ENCODE peak calls at places on chromosome 20, in six cellular contexts. L is bronchial epithelial cell, Z is GM12864, S is fibroblast of the aortic adventitia, W is mucosa of descending colon, D is HFF-Myc. I is an unnamed sample.

GRCh38 chr20:58623579-58624473 is 27.3 kb upstream of the STX16 start:
- DNase-seq in Z (no peak), S (peak; percentile 89), W (no peak), L (peak; percentile 93), D (peak; percentile 85), I (no peak)

GRCh38 chr20:64057628-64058498 is 5.1 kb upstream of the TCEA2 start:
- DNase-seq in L (peak; percentile 38), W (peak; percentile 83), S (peak; percentile 59), Z (no peak), D (no peak), I (peak; percentile 87)

GRCh38 chr20:61925555-61926252 is 140.0 kb downstream of the TAF4 start:
- DNase-seq in Z (no peak), S (peak; percentile 22), W (peak; percentile 33), L (peak; percentile 7), D (no peak), I (peak; percentile 52)

GRCh38 chr20:64091762-64092161 is 7.6 kb upstream of the LKAAEAR1 start:
- DNase-seq in L (no peak), S (no peak), W (no peak), Z (no peak), D (no peak), I (no peak)

GRCh38 chr20:46832555-46832954 is 62.1 kb upstream of the EYA2 start:
- DNase-seq in S (peak; percentile 10), W (no peak), L (no peak), Z (no peak), D (no peak), I (no peak)

GRCh38 chr20:51444472-51444871 is 98.0 kb downstream of the NFATC2 start:
- DNase-seq in D (no peak), L (no peak), W (no peak), Z (no peak), S (peak; percentile 69), I (no peak)

GRCh38 chr20:15060265-15061060 is 723.1 kb upstream of the FLRT3 start:
- DNase-seq in D (no peak), L (peak; percentile 7), W (no peak), Z (no peak), S (no peak), I (no peak)

GRCh38 chr20:1588166-1588868 is 30.8 kb upstream of the SIRPD start:
- DNase-seq in Z (no peak), W (no peak), S (no peak), L (peak; percentile 63), D (no peak), I (no peak)

GRCh38 chr20:10783660-10784336 is 110.0 kb upstream of the JAG1 start:
- DNase-seq in L (no peak), D (no peak), S (no peak), Z (no peak), W (no peak), I (no peak)

GRCh38 chr20:16260911-16261310 is 312.3 kb downstream of the KIF16B start:
- DNase-seq in W (no peak), Z (no peak), L (no peak), S (no peak), D (no peak), I (no peak)

GRCh38 chr20:57904706-57905105 is 194.9 kb upstream of the PMEPA1 start:
- DNase-seq in S (no peak), D (no peak), W (no peak), Z (no peak), L (peak; percentile 70), I (no peak)

GRCh38 chr20:32006841-32007786 is 3.1 kb upstream of the CCM2L start:
- DNase-seq in Z (no peak), L (no peak), S (no peak), W (no peak), D (no peak), I (no peak)
- H3K4me3 ChIP-seq in Z (no peak overlapping the region), L (no peak overlapping the region), S (no peak overlapping the region), W (no peak overlapping the region), D (no peak overlapping the region), I (no peak overlapping the region)

GRCh38 chr20:39103732-39104131 is 141.6 kb downstream of the DHX35 start:
- DNase-seq in L (no peak), S (peak; percentile 41), D (no peak), W (no peak), Z (no peak), I (no peak)
- TF ChIP-seq CTCF in L (no peak), S (peak; percentile 30), D (peak; percentile 22), W (no peak), Z (peak; percentile 8), I (no peak)

GRCh38 chr20:60751826-60752225 is 500.2 kb upstream of the CDH4 start:
- DNase-seq in L (no peak), Z (no peak), D (no peak), W (no peak), S (no peak), I (no peak)

GRCh38 chr20:60754866-60755265 is 497.2 kb upstream of the CDH4 start:
- DNase-seq in S (no peak), W (no peak), L (no peak), D (no peak), Z (no peak), I (no peak)

GRCh38 chr20:60749804-60750602 is 502.1 kb upstream of the CDH4 start:
- DNase-seq in S (no peak), D (no peak), Z (no peak), L (no peak), W (no peak), I (no peak)

GRCh38 chr20:60750909-60751308 is 501.2 kb upstream of the CDH4 start:
- DNase-seq in S (no peak), Z (no peak), D (no peak), L (no peak), W (no peak), I (no peak)

GRCh38 chr20:60752741-60753420 is 499.2 kb upstream of the CDH4 start:
- DNase-seq in S (no peak), W (no peak), L (no peak), D (no peak), Z (no peak), I (no peak)
- H3K4me3 ChIP-seq in S (no peak overlapping the region), W (no peak overlapping the region), L (no peak overlapping the region), D (no peak overlapping the region), Z (no peak overlapping the region), I (no peak overlapping the region)

DNA sequence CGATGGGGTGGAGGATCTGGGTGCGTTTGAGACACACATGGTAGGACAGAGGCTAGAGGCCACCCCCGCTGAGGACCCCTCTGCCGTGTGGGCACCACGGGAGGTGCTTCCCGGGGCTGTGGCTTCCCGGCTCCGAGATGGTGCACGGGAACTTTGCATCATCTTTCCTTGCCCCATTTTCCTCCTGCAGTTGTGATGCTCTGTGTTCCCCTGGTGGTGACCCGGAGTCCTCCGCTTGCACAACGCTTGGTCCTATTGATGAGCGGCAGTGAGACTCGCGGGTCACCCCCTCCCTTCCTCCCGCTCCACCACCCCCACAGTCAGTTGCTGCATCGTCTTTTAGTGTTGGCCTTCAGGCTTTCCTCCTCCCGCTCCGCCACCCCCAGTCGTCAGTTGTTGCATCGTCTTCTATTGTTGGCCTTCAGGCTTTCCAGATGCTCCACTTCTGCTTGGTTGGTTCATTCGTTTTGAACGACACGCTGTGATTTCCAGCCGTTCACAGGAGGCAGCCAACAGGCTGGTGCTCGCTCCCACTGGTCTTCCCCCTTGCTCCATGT is 37.3 kb downstream of the PYGB start:
- DNase-seq in D (no peak), L (no peak), W (peak; percentile 29), Z (no peak), S (no peak), I (peak; percentile 36)
- TF ChIP-seq CTCF in D (no peak), L (no peak), W (no peak), Z (no peak), S (no peak), I (no peak)

GRCh38 chr20:53735536-53736050 is 142.0 kb upstream of the ZNF217 start:
- DNase-seq in Z (no peak), S (peak; percentile 85), D (no peak), W (no peak), L (peak; percentile 97), I (no peak)
- H3K4me3 ChIP-seq in Z (no peak overlapping the region), S (no peak overlapping the region), D (no peak overlapping the region), W (no peak overlapping the region), L (no peak overlapping the region), I (no peak overlapping the region)

DNA sequence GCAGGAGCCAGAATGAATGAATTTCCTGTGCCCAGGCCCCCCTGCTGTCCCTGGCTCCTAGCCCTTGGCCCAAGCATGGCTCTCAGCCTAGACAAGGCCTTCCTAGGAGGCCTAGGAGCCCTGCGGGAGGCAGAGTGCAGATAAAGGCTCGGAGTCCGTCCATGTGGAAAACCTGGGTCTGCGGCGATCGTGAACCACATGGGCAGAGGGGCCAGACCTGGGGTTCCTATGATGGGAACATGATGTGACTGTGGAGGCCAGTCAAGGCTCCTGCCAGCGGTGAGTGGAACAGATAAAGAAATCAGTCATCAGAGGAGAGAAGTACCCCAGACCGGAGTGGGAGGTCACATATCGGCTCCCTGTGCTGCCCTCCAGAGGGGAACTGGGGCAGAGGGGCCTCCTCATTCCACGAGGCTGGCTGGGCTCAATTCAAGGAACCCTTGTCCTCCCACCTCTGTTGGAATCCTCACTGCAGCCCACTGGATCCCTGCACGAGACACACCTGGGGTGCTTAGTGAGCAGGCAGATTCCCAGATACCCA is 5.8 kb upstream of the VSTM2L start:
- DNase-seq in S (peak; percentile 31), W (no peak), L (no peak), D (no peak), Z (no peak), I (no peak)
- TF ChIP-seq CTCF in S (peak; percentile 27), W (no peak), L (peak; percentile 5), D (peak; percentile 44), Z (peak; percentile 38), I (no peak)

DNA sequence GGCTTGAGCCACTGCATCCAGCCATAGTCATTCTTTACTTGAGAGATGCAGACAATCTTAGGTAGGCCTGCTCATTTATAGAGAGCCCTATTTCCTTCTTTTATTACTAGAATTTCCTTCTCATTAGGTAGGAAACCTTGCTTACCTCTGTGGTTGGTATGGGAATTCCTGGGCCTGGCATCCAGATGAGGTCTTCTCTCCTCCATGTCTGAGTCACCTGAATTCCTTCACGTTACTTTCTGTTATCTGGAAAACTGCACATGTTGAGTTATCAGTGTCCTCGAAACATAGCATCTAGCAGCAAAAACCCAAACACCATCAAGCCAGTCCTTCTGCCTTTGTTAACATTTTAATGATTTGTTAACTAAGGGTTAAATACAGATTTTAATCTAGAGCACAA is 2.2 kb downstream of the ZNFX1 start:
- DNase-seq in S (no peak), W (no peak), Z (no peak), D (no peak), L (peak; percentile 73), I (no peak)
- H3K4me3 ChIP-seq in S (peak overlapping the region; percentile 34), W (no peak overlapping the region), Z (peak overlapping the region; percentile 87), D (peak overlapping the region; percentile 99), L (no peak overlapping the region), I (peak overlapping the region; percentile 89)

DNA sequence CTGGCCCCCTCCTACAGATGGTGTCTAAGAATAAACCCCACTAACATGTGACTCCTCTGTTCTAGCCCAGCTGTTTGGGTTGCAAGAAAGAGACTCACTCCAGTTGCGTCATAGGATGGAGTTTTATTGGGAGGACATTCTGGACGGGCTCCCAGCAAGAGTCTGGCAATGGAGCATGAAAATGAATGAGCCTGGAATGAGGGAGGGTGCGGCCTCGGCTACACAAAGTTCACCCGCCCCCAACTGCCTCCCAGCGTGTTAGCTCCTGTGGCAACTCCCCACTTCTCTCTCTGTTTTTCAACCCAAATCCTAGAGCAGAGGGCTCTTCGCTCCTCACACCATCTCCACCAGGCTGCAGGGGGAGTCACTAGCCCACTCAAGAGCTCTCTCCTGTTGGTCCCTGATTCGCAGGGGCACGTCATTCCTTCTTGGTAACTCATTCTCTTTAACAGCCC is 5.1 kb upstream of the ADAM33 start:
- DNase-seq in S (peak; percentile 97), L (peak; percentile 7), D (peak; percentile 83), Z (no peak), W (no peak), I (no peak)
- TF ChIP-seq CTCF in S (no peak), L (no peak), D (no peak), Z (no peak), W (no peak), I (no peak)

I was measured in upper lobe of right lung.